ENCODE peak calls at places on chromosome 4, in four cellular contexts. O is NCI-H1092, J is RWPE1, Q is left lung. H is an unnamed sample.

GRCh38 chr4:40423735-40424134 is 88.6 kb downstream of the CHRNA9 start:
- DNase-seq in O (no peak), J (no peak), Q (no peak), H (no peak)

GRCh38 chr4:96916731-96917130 is 1076.8 kb downstream of the PDHA2 start:
- DNase-seq in O (peak; percentile 50), J (no peak), Q (no peak), H (no peak)

GRCh38 chr4:126451237-126451885 is 1136.6 kb downstream of the FAT4 start:
- DNase-seq in O (no peak), J (no peak), Q (no peak), H (no peak)

GRCh38 chr4:23717528-23718248 is 172.2 kb downstream of the PPARGC1A start:
- DNase-seq in O (no peak), J (peak; percentile 36), Q (no peak), H (no peak)

GRCh38 chr4:20151436-20151835 is 100.3 kb upstream of the SLIT2 start:
- DNase-seq in O (no peak), J (no peak), Q (no peak), H (no peak)

GRCh38 chr4:8044244-8044643 is 104.6 kb upstream of the AFAP1 start:
- DNase-seq in O (no peak), J (no peak), Q (no peak), H (no peak)

GRCh38 chr4:112897548-112897947 is 151.9 kb upstream of the ANK2 start:
- DNase-seq in O (no peak), J (no peak), Q (no peak), H (no peak)

GRCh38 chr4:152100378-152101201 is 339.8 kb upstream of the GATB start:
- DNase-seq in O (no peak), J (peak; percentile 35), Q (no peak), H (no peak)

GRCh38 chr4:107472265-107472948 is 247.6 kb downstream of the PAPSS1 start:
- DNase-seq in O (no peak), J (no peak), Q (no peak), H (no peak)

GRCh38 chr4:151649461-151649860 is 111.3 kb downstream of the GATB start:
- DNase-seq in O (no peak), J (no peak), Q (no peak), H (no peak)

GRCh38 chr4:13706130-13706529 is 78.6 kb upstream of the BOD1L1 start:
- DNase-seq in O (no peak), J (peak; percentile 50), Q (no peak), H (no peak)

GRCh38 chr4:112847781-112848180 is 201.7 kb upstream of the ANK2 start:
- DNase-seq in O (no peak), J (no peak), Q (no peak), H (no peak)

GRCh38 chr4:7206385-7206784 is 14.0 kb downstream of the SORCS2 start:
- DNase-seq in O (no peak), J (no peak), Q (peak; percentile 79), H (no peak)

GRCh38 chr4:98786866-98787265 is 128.5 kb upstream of the TSPAN5 start:
- DNase-seq in O (no peak), J (no peak), Q (no peak), H (no peak)

GRCh38 chr4:115090483-115091075 is 22.8 kb downstream of the NDST4 start:
- DNase-seq in O (peak; percentile 48), J (peak; percentile 1), Q (no peak), H (no peak)

GRCh38 chr4:173169428-173170209 is 1.0 kb downstream of the GALNT7 start:
- DNase-seq in O (peak; percentile 40), J (peak; percentile 60), Q (peak; percentile 94), H (peak; percentile 16)

GRCh38 chr4:141999446-142000143 is 363.2 kb downstream of the IL15 start:
- DNase-seq in O (no peak), J (no peak), Q (no peak), H (no peak)

GRCh38 chr4:2785613-2786012 is 7.3 kb upstream of the SH3BP2 start:
- DNase-seq in O (no peak), J (no peak), Q (no peak), H (no peak)

GRCh38 chr4:139934786-139935330 is 219.1 kb downstream of the MAML3 start:
- DNase-seq in O (peak; percentile 75), J (no peak), Q (no peak), H (no peak)

GRCh38 chr4:140816806-140817205 is 60.6 kb upstream of the TBC1D9 start:
- DNase-seq in O (no peak), J (no peak), Q (no peak), H (no peak)

H was measured in KG1.